ENCODE peak calls at places on chromosome 21, in seven cellular contexts. One of them, this sample, is unnamed. For H3K27me3, the result is how much of the 10 kb centered on the place peaks cover.

GRCh38 chr21:29738730-29739129 is 201.1 kb downstream of the GRIK1 start:
- DNase-seq in HL-60: no peak
- DNase-seq in breast epithelium: no peak
- DNase-seq in HepG2: no peak
- DNase-seq in GM12878: no peak
- DNase-seq in heart left ventricle: no peak
- DNase-seq in right lobe of liver: no peak
- DNase-seq in this sample: no peak

GRCh38 chr21:20875741-20876140 is 122.5 kb upstream of the NCAM2 start:
- DNase-seq in breast epithelium: no peak
- DNase-seq in heart left ventricle: no peak
- DNase-seq in HepG2: no peak
- DNase-seq in HL-60: no peak
- DNase-seq in right lobe of liver: no peak
- DNase-seq in GM12878: no peak
- DNase-seq in this sample: no peak

GRCh38 chr21:25323356-25323949 is 283.8 kb downstream of the MRPL39 start:
- DNase-seq in breast epithelium: no peak
- DNase-seq in right lobe of liver: no peak
- DNase-seq in heart left ventricle: no peak
- DNase-seq in HL-60: no peak
- DNase-seq in GM12878: no peak
- DNase-seq in HepG2: no peak
- DNase-seq in this sample: no peak

GRCh38 chr21:36155603-36156338 is 853 bp upstream of the DOP1B start:
- DNase-seq in heart left ventricle: no peak
- DNase-seq in right lobe of liver: peak
- DNase-seq in GM12878: no peak
- DNase-seq in HepG2: no peak
- DNase-seq in breast epithelium: peak
- DNase-seq in HL-60: no peak
- DNase-seq in this sample: peak

GRCh38 chr21:31559368-31560119 is 99.9 kb upstream of the SOD1 start:
- DNase-seq in right lobe of liver: peak
- DNase-seq in HL-60: no peak
- DNase-seq in GM12878: peak
- DNase-seq in breast epithelium: peak
- DNase-seq in heart left ventricle: peak
- DNase-seq in HepG2: no peak
- DNase-seq in this sample: peak

GRCh38 chr21:32612075-32612998 is at the start of gene CFAP298:
- DNase-seq in HL-60: peak
- DNase-seq in heart left ventricle: peak
- DNase-seq in breast epithelium: peak
- DNase-seq in right lobe of liver: peak
- DNase-seq in HepG2: peak
- DNase-seq in GM12878: peak
- DNase-seq in this sample: peak

GRCh38 chr21:31180256-31181088 is 142.2 kb upstream of the KRTAP19-8 start:
- DNase-seq in GM12878: no peak
- DNase-seq in HL-60: no peak
- DNase-seq in breast epithelium: no peak
- DNase-seq in HepG2: peak
- DNase-seq in heart left ventricle: no peak
- DNase-seq in right lobe of liver: no peak
- DNase-seq in this sample: no peak

GRCh38 chr21:36104306-36105300 is 30.3 kb upstream of the CBR3 start:
- DNase-seq in right lobe of liver: peak
- DNase-seq in HepG2: no peak
- DNase-seq in breast epithelium: no peak
- DNase-seq in HL-60: no peak
- DNase-seq in heart left ventricle: peak
- DNase-seq in GM12878: no peak
- DNase-seq in this sample: peak

GRCh38 chr21:39083377-39084008 is 99.8 kb downstream of the PSMG1 start:
- DNase-seq in HL-60: no peak
- DNase-seq in heart left ventricle: no peak
- DNase-seq in breast epithelium: no peak
- DNase-seq in right lobe of liver: peak
- DNase-seq in GM12878: no peak
- DNase-seq in HepG2: no peak
- DNase-seq in this sample: no peak

GRCh38 chr21:27739187-27739586 is 772.3 kb upstream of the ADAMTS5 start:
- DNase-seq in breast epithelium: no peak
- DNase-seq in GM12878: no peak
- DNase-seq in right lobe of liver: no peak
- DNase-seq in HepG2: no peak
- DNase-seq in heart left ventricle: no peak
- DNase-seq in HL-60: no peak
- DNase-seq in this sample: no peak

GRCh38 chr21:15837603-15838002 is 107.8 kb downstream of the USP25 start:
- DNase-seq in HepG2: no peak
- DNase-seq in breast epithelium: no peak
- DNase-seq in GM12878: no peak
- DNase-seq in heart left ventricle: no peak
- DNase-seq in right lobe of liver: no peak
- DNase-seq in HL-60: no peak
- DNase-seq in this sample: no peak

GRCh38 chr21:31663584-31664249 is 4.2 kb downstream of the SOD1 start:
- DNase-seq in GM12878: no peak
- DNase-seq in HepG2: no peak
- DNase-seq in HL-60: no peak
- DNase-seq in right lobe of liver: no peak
- DNase-seq in breast epithelium: no peak
- DNase-seq in heart left ventricle: no peak
- DNase-seq in this sample: no peak

GRCh38 chr21:29654203-29654602 is 285.6 kb downstream of the GRIK1 start:
- DNase-seq in breast epithelium: no peak
- DNase-seq in HL-60: no peak
- DNase-seq in GM12878: no peak
- DNase-seq in HepG2: no peak
- DNase-seq in heart left ventricle: no peak
- DNase-seq in right lobe of liver: no peak
- DNase-seq in this sample: no peak

GRCh38 chr21:30238168-30238567 is 22.3 kb upstream of the CLDN8 start:
- DNase-seq in GM12878: no peak
- DNase-seq in HepG2: no peak
- DNase-seq in breast epithelium: no peak
- DNase-seq in heart left ventricle: no peak
- DNase-seq in HL-60: no peak
- DNase-seq in right lobe of liver: no peak
- DNase-seq in this sample: no peak

GRCh38 chr21:39776589-39776988 is 31.6 kb downstream of the IGSF5 start:
- DNase-seq in breast epithelium: no peak
- DNase-seq in right lobe of liver: no peak
- DNase-seq in HepG2: no peak
- DNase-seq in heart left ventricle: no peak
- DNase-seq in HL-60: no peak
- DNase-seq in GM12878: no peak
- DNase-seq in this sample: no peak

GRCh38 chr21:36747815-36748381 is 49.0 kb downstream of the SIM2 start:
- DNase-seq in GM12878: no peak
- DNase-seq in right lobe of liver: peak
- DNase-seq in HL-60: no peak
- DNase-seq in heart left ventricle: peak
- DNase-seq in HepG2: peak
- DNase-seq in breast epithelium: no peak
- DNase-seq in this sample: peak

GRCh38 chr21:35273331-35273730 is 224.2 kb upstream of the RUNX1 start:
- DNase-seq in heart left ventricle: no peak
- DNase-seq in right lobe of liver: no peak
- DNase-seq in HepG2: no peak
- DNase-seq in HL-60: no peak
- DNase-seq in GM12878: no peak
- DNase-seq in breast epithelium: no peak
- DNase-seq in this sample: no peak

GRCh38 chr21:32844653-32845443 is 73.3 kb upstream of the PAXBP1 start:
- DNase-seq in breast epithelium: no peak
- DNase-seq in HepG2: no peak
- DNase-seq in HL-60: peak
- DNase-seq in GM12878: no peak
- DNase-seq in right lobe of liver: no peak
- DNase-seq in heart left ventricle: no peak
- DNase-seq in this sample: no peak

GRCh38 chr21:14121719-14122118 is 89.0 kb downstream of the LIPI start:
- DNase-seq in HL-60: no peak
- DNase-seq in HepG2: no peak
- DNase-seq in heart left ventricle: no peak
- DNase-seq in GM12878: no peak
- DNase-seq in right lobe of liver: no peak
- DNase-seq in breast epithelium: no peak
- DNase-seq in this sample: no peak

GRCh38 chr21:30620522-30620921 is at the start of gene KRTAP20-4:
- DNase-seq in GM12878: no peak
- DNase-seq in heart left ventricle: no peak
- DNase-seq in HL-60: no peak
- DNase-seq in right lobe of liver: no peak
- DNase-seq in HepG2: no peak
- DNase-seq in breast epithelium: no peak
- DNase-seq in this sample: no peak

GRCh38 chr21:15682977-15683376 is 46.8 kb upstream of the USP25 start:
- DNase-seq in HepG2: no peak
- DNase-seq in GM12878: no peak
- DNase-seq in right lobe of liver: no peak
- DNase-seq in breast epithelium: no peak
- DNase-seq in HL-60: peak
- DNase-seq in heart left ventricle: no peak
- DNase-seq in this sample: no peak

GRCh38 chr21:34074283-34075098 is 1.1 kb downstream of the MRPS6 start:
- DNase-seq in right lobe of liver: no peak
- DNase-seq in breast epithelium: no peak
- DNase-seq in GM12878: no peak
- DNase-seq in heart left ventricle: no peak
- DNase-seq in HL-60: peak
- DNase-seq in HepG2: no peak
- DNase-seq in this sample: no peak

GRCh38 chr21:34073032-34073748 is at the start of the genes MRPS6 and SLC5A3:
- DNase-seq in HL-60: peak
- DNase-seq in right lobe of liver: peak
- DNase-seq in HepG2: peak
- DNase-seq in breast epithelium: peak
- DNase-seq in heart left ventricle: peak
- DNase-seq in GM12878: no peak
- DNase-seq in this sample: peak

GRCh38 chr21:34071683-34072082 is 1.7 kb upstream of the MRPS6 start:
- DNase-seq in GM12878: no peak
- DNase-seq in breast epithelium: no peak
- DNase-seq in heart left ventricle: no peak
- DNase-seq in HepG2: peak
- DNase-seq in HL-60: no peak
- DNase-seq in right lobe of liver: no peak
- DNase-seq in this sample: no peak

GRCh38 chr21:34073749-34074282 is 438 bp downstream of the MRPS6 start:
- DNase-seq in heart left ventricle: peak
- DNase-seq in breast epithelium: no peak
- DNase-seq in HL-60: peak
- DNase-seq in GM12878: no peak
- DNase-seq in right lobe of liver: peak
- DNase-seq in HepG2: no peak
- DNase-seq in this sample: no peak

GRCh38 chr21:34072145-34073031 is 990 bp upstream of the MRPS6 start:
- DNase-seq in HL-60: no peak
- DNase-seq in right lobe of liver: peak
- DNase-seq in GM12878: no peak
- DNase-seq in heart left ventricle: peak
- DNase-seq in HepG2: no peak
- DNase-seq in breast epithelium: peak
- DNase-seq in this sample: peak
- H3K4me3 ChIP-seq in HL-60: peak
- H3K4me3 ChIP-seq in right lobe of liver: peak
- H3K4me3 ChIP-seq in GM12878: peak
- H3K4me3 ChIP-seq in heart left ventricle: peak
- H3K4me3 ChIP-seq in HepG2: no peak
- H3K4me3 ChIP-seq in breast epithelium: peak
- H3K4me3 ChIP-seq in this sample: peak

DNA sequence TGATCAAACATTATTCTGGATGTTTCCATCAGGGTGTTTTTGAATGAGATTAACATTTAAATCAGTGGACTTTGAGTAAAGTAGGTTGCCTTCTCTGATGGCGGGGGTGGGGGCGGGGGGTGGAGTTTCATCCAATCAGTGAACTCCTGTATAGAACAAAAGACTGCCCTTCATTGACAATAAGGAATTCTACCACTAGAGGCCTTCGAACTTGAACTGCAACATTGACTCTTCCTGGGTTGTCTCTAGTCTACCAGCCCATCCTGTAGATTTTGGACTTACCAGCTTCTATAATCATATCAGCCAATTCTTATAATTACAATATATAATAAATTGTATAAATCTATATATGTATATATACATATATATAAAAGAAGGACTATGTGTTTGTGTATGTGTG is 520.4 kb upstream of the CXADR start:
- DNase-seq in GM12878: no peak
- DNase-seq in heart left ventricle: no peak
- DNase-seq in right lobe of liver: no peak
- DNase-seq in HL-60: no peak
- DNase-seq in breast epithelium: no peak
- DNase-seq in HepG2: peak
- DNase-seq in this sample: no peak
- TF ChIP-seq CTCF in GM12878: no peak
- TF ChIP-seq CTCF in heart left ventricle: no peak
- TF ChIP-seq CTCF in right lobe of liver: no peak
- TF ChIP-seq CTCF in HL-60: no peak
- TF ChIP-seq CTCF in breast epithelium: no peak
- TF ChIP-seq CTCF in HepG2: no peak
- TF ChIP-seq CTCF in this sample: no peak

DNA sequence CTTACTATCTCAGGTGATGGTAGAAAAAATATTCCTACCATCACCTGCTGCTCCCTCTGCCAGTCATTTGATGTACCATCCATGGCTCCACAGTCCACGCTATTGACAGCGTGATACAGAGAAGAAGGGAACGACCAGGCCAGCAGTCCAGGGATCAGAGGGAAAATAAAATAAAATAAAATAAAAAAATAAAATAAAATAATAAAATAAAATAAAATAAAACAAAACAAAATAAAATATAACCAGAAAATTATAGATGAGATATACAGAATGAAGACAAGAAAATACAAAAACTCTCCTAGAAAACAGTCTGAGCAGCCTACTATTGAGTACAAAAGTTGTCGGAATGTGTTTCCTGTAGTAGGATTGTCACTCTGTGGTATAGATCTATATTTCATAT is 619.4 kb upstream of the TMPRSS15 start:
- DNase-seq in HL-60: no peak
- DNase-seq in right lobe of liver: no peak
- DNase-seq in breast epithelium: no peak
- DNase-seq in HepG2: no peak
- DNase-seq in GM12878: no peak
- DNase-seq in heart left ventricle: no peak
- DNase-seq in this sample: no peak
- H3K27me3 ChIP-seq in HL-60: under half
- H3K27me3 ChIP-seq in right lobe of liver: under half
- H3K27me3 ChIP-seq in breast epithelium: under half
- H3K27me3 ChIP-seq in HepG2: under half
- H3K27me3 ChIP-seq in GM12878: under half
- H3K27me3 ChIP-seq in heart left ventricle: under half
- H3K27me3 ChIP-seq in this sample: under half

DNA sequence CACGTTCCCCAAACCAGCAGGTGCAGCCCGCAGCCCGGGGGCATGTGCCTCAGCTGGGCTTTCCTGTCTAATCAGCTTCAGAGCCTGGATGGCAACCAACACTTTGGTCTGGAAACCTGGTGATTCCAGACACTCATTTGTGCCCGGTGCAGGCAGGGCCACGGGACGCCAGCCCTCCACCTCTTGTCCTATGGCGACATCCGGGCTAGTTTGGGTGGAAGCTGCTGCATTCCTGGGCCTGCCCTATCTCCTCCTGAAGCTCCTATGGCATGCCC is 111.8 kb downstream of the WDR4 start:
- DNase-seq in right lobe of liver: no peak
- DNase-seq in heart left ventricle: no peak
- DNase-seq in breast epithelium: no peak
- DNase-seq in HL-60: no peak
- DNase-seq in GM12878: no peak
- DNase-seq in HepG2: no peak
- DNase-seq in this sample: no peak
- H3K4me3 ChIP-seq in right lobe of liver: no peak
- H3K4me3 ChIP-seq in heart left ventricle: no peak
- H3K4me3 ChIP-seq in breast epithelium: no peak
- H3K4me3 ChIP-seq in HL-60: no peak
- H3K4me3 ChIP-seq in GM12878: no peak
- H3K4me3 ChIP-seq in HepG2: no peak
- H3K4me3 ChIP-seq in this sample: no peak